ENCODE peak calls at places on chromosome 22, in ten cellular contexts. One of them, this sample, is unnamed.

GRCh38 chr22:44325718-44326548 is 13.2 kb upstream of the SHISAL1 start:
- DNase-seq in stimulated activated effector memory CD8-positive, alpha-beta T cell treated with anti-CD3 and anti-CD28 coated beads, Interleukin-12 subunit alpha, Interleukin-12 subunit beta, amount 100 ng/mL, for 72 hours: no peak
- DNase-seq in activated CD8-positive, alpha-beta memory T cell treated with anti-CD3 and anti-CD28 coated beads, Interleukin-2, amount 50 U/mL, for 48 hours: no peak
- DNase-seq in H54: no peak
- DNase-seq in NCI-H2171: no peak
- DNase-seq in HTR-8/SVneo: no peak
- DNase-seq in iPS-NIHi11: no peak
- DNase-seq in IMR-90: peak
- DNase-seq in NCI-H1417: no peak
- DNase-seq in amygdala: no peak
- DNase-seq in this sample: peak

GRCh38 chr22:38027487-38027886 is 29.7 kb upstream of the PICK1 start:
- DNase-seq in iPS-NIHi11: no peak
- DNase-seq in H54: no peak
- DNase-seq in NCI-H1417: no peak
- DNase-seq in IMR-90: no peak
- DNase-seq in NCI-H2171: no peak
- DNase-seq in amygdala: no peak
- DNase-seq in stimulated activated effector memory CD8-positive, alpha-beta T cell treated with anti-CD3 and anti-CD28 coated beads, Interleukin-12 subunit alpha, Interleukin-12 subunit beta, amount 100 ng/mL, for 72 hours: no peak
- DNase-seq in activated CD8-positive, alpha-beta memory T cell treated with anti-CD3 and anti-CD28 coated beads, Interleukin-2, amount 50 U/mL, for 48 hours: no peak
- DNase-seq in HTR-8/SVneo: no peak
- DNase-seq in this sample: no peak

GRCh38 chr22:50326225-50326958 is 420 bp downstream of the DENND6B start:
- DNase-seq in activated CD8-positive, alpha-beta memory T cell treated with anti-CD3 and anti-CD28 coated beads, Interleukin-2, amount 50 U/mL, for 48 hours: no peak
- DNase-seq in iPS-NIHi11: peak
- DNase-seq in IMR-90: no peak
- DNase-seq in NCI-H2171: no peak
- DNase-seq in stimulated activated effector memory CD8-positive, alpha-beta T cell treated with anti-CD3 and anti-CD28 coated beads, Interleukin-12 subunit alpha, Interleukin-12 subunit beta, amount 100 ng/mL, for 72 hours: no peak
- DNase-seq in amygdala: no peak
- DNase-seq in HTR-8/SVneo: no peak
- DNase-seq in H54: no peak
- DNase-seq in NCI-H1417: peak
- DNase-seq in this sample: no peak

GRCh38 chr22:25668437-25668836 is 73.6 kb upstream of the MYO18B start:
- DNase-seq in stimulated activated effector memory CD8-positive, alpha-beta T cell treated with anti-CD3 and anti-CD28 coated beads, Interleukin-12 subunit alpha, Interleukin-12 subunit beta, amount 100 ng/mL, for 72 hours: no peak
- DNase-seq in iPS-NIHi11: no peak
- DNase-seq in amygdala: no peak
- DNase-seq in IMR-90: peak
- DNase-seq in H54: no peak
- DNase-seq in activated CD8-positive, alpha-beta memory T cell treated with anti-CD3 and anti-CD28 coated beads, Interleukin-2, amount 50 U/mL, for 48 hours: no peak
- DNase-seq in NCI-H1417: no peak
- DNase-seq in HTR-8/SVneo: no peak
- DNase-seq in NCI-H2171: no peak
- DNase-seq in this sample: no peak

GRCh38 chr22:17964153-17964552 is 60.2 kb downstream of the MICAL3 start:
- DNase-seq in stimulated activated effector memory CD8-positive, alpha-beta T cell treated with anti-CD3 and anti-CD28 coated beads, Interleukin-12 subunit alpha, Interleukin-12 subunit beta, amount 100 ng/mL, for 72 hours: no peak
- DNase-seq in activated CD8-positive, alpha-beta memory T cell treated with anti-CD3 and anti-CD28 coated beads, Interleukin-2, amount 50 U/mL, for 48 hours: no peak
- DNase-seq in NCI-H1417: no peak
- DNase-seq in iPS-NIHi11: no peak
- DNase-seq in IMR-90: no peak
- DNase-seq in NCI-H2171: no peak
- DNase-seq in HTR-8/SVneo: no peak
- DNase-seq in amygdala: no peak
- DNase-seq in H54: no peak
- DNase-seq in this sample: no peak

GRCh38 chr22:49975543-49976389 is 15.2 kb downstream of the PIM3 start:
- DNase-seq in IMR-90: no peak
- DNase-seq in amygdala: no peak
- DNase-seq in stimulated activated effector memory CD8-positive, alpha-beta T cell treated with anti-CD3 and anti-CD28 coated beads, Interleukin-12 subunit alpha, Interleukin-12 subunit beta, amount 100 ng/mL, for 72 hours: peak
- DNase-seq in iPS-NIHi11: peak
- DNase-seq in H54: no peak
- DNase-seq in NCI-H2171: no peak
- DNase-seq in NCI-H1417: no peak
- DNase-seq in HTR-8/SVneo: no peak
- DNase-seq in activated CD8-positive, alpha-beta memory T cell treated with anti-CD3 and anti-CD28 coated beads, Interleukin-2, amount 50 U/mL, for 48 hours: peak
- DNase-seq in this sample: no peak

GRCh38 chr22:42344391-42344861 is 74.0 kb upstream of the TCF20 start:
- DNase-seq in IMR-90: no peak
- DNase-seq in H54: no peak
- DNase-seq in HTR-8/SVneo: no peak
- DNase-seq in NCI-H1417: no peak
- DNase-seq in NCI-H2171: no peak
- DNase-seq in amygdala: peak
- DNase-seq in stimulated activated effector memory CD8-positive, alpha-beta T cell treated with anti-CD3 and anti-CD28 coated beads, Interleukin-12 subunit alpha, Interleukin-12 subunit beta, amount 100 ng/mL, for 72 hours: no peak
- DNase-seq in activated CD8-positive, alpha-beta memory T cell treated with anti-CD3 and anti-CD28 coated beads, Interleukin-2, amount 50 U/mL, for 48 hours: no peak
- DNase-seq in iPS-NIHi11: peak
- DNase-seq in this sample: no peak

GRCh38 chr22:47835726-47836125 is 1073.3 kb downstream of the TBC1D22A start:
- DNase-seq in NCI-H2171: no peak
- DNase-seq in IMR-90: peak
- DNase-seq in H54: peak
- DNase-seq in stimulated activated effector memory CD8-positive, alpha-beta T cell treated with anti-CD3 and anti-CD28 coated beads, Interleukin-12 subunit alpha, Interleukin-12 subunit beta, amount 100 ng/mL, for 72 hours: no peak
- DNase-seq in NCI-H1417: no peak
- DNase-seq in amygdala: no peak
- DNase-seq in activated CD8-positive, alpha-beta memory T cell treated with anti-CD3 and anti-CD28 coated beads, Interleukin-2, amount 50 U/mL, for 48 hours: no peak
- DNase-seq in iPS-NIHi11: no peak
- DNase-seq in HTR-8/SVneo: no peak
- DNase-seq in this sample: peak

GRCh38 chr22:17237031-17237668 is 17.9 kb upstream of the ADA2 start:
- DNase-seq in NCI-H2171: no peak
- DNase-seq in stimulated activated effector memory CD8-positive, alpha-beta T cell treated with anti-CD3 and anti-CD28 coated beads, Interleukin-12 subunit alpha, Interleukin-12 subunit beta, amount 100 ng/mL, for 72 hours: no peak
- DNase-seq in activated CD8-positive, alpha-beta memory T cell treated with anti-CD3 and anti-CD28 coated beads, Interleukin-2, amount 50 U/mL, for 48 hours: no peak
- DNase-seq in HTR-8/SVneo: peak
- DNase-seq in H54: no peak
- DNase-seq in iPS-NIHi11: no peak
- DNase-seq in NCI-H1417: no peak
- DNase-seq in IMR-90: no peak
- DNase-seq in amygdala: no peak
- DNase-seq in this sample: no peak

GRCh38 chr22:43005106-43005505 is 9.8 kb downstream of the PACSIN2 start:
- DNase-seq in NCI-H2171: no peak
- DNase-seq in NCI-H1417: no peak
- DNase-seq in amygdala: no peak
- DNase-seq in IMR-90: no peak
- DNase-seq in activated CD8-positive, alpha-beta memory T cell treated with anti-CD3 and anti-CD28 coated beads, Interleukin-2, amount 50 U/mL, for 48 hours: no peak
- DNase-seq in iPS-NIHi11: no peak
- DNase-seq in H54: no peak
- DNase-seq in HTR-8/SVneo: no peak
- DNase-seq in stimulated activated effector memory CD8-positive, alpha-beta T cell treated with anti-CD3 and anti-CD28 coated beads, Interleukin-12 subunit alpha, Interleukin-12 subunit beta, amount 100 ng/mL, for 72 hours: no peak
- DNase-seq in this sample: no peak

GRCh38 chr22:40953446-40953845 is 2.3 kb downstream of the RBX1 start:
- DNase-seq in NCI-H2171: no peak
- DNase-seq in H54: no peak
- DNase-seq in NCI-H1417: no peak
- DNase-seq in IMR-90: no peak
- DNase-seq in activated CD8-positive, alpha-beta memory T cell treated with anti-CD3 and anti-CD28 coated beads, Interleukin-2, amount 50 U/mL, for 48 hours: no peak
- DNase-seq in stimulated activated effector memory CD8-positive, alpha-beta T cell treated with anti-CD3 and anti-CD28 coated beads, Interleukin-12 subunit alpha, Interleukin-12 subunit beta, amount 100 ng/mL, for 72 hours: no peak
- DNase-seq in iPS-NIHi11: no peak
- DNase-seq in amygdala: no peak
- DNase-seq in HTR-8/SVneo: no peak
- DNase-seq in this sample: no peak

GRCh38 chr22:35230839-35231584 is 26.3 kb upstream of the HMGXB4 start:
- DNase-seq in IMR-90: no peak
- DNase-seq in stimulated activated effector memory CD8-positive, alpha-beta T cell treated with anti-CD3 and anti-CD28 coated beads, Interleukin-12 subunit alpha, Interleukin-12 subunit beta, amount 100 ng/mL, for 72 hours: no peak
- DNase-seq in NCI-H2171: no peak
- DNase-seq in amygdala: no peak
- DNase-seq in iPS-NIHi11: no peak
- DNase-seq in NCI-H1417: no peak
- DNase-seq in HTR-8/SVneo: no peak
- DNase-seq in H54: no peak
- DNase-seq in activated CD8-positive, alpha-beta memory T cell treated with anti-CD3 and anti-CD28 coated beads, Interleukin-2, amount 50 U/mL, for 48 hours: no peak
- DNase-seq in this sample: no peak

GRCh38 chr22:39520874-39521857 is 804 bp downstream of the ATF4 start:
- DNase-seq in amygdala: no peak
- DNase-seq in H54: no peak
- DNase-seq in iPS-NIHi11: peak
- DNase-seq in activated CD8-positive, alpha-beta memory T cell treated with anti-CD3 and anti-CD28 coated beads, Interleukin-2, amount 50 U/mL, for 48 hours: peak
- DNase-seq in IMR-90: peak
- DNase-seq in stimulated activated effector memory CD8-positive, alpha-beta T cell treated with anti-CD3 and anti-CD28 coated beads, Interleukin-12 subunit alpha, Interleukin-12 subunit beta, amount 100 ng/mL, for 72 hours: peak
- DNase-seq in HTR-8/SVneo: no peak
- DNase-seq in NCI-H1417: peak
- DNase-seq in NCI-H2171: peak
- DNase-seq in this sample: peak

GRCh38 chr22:37823134-37823985 is at the start of gene GALR3:
- DNase-seq in amygdala: no peak
- DNase-seq in H54: no peak
- DNase-seq in HTR-8/SVneo: no peak
- DNase-seq in NCI-H2171: no peak
- DNase-seq in IMR-90: no peak
- DNase-seq in iPS-NIHi11: no peak
- DNase-seq in NCI-H1417: no peak
- DNase-seq in stimulated activated effector memory CD8-positive, alpha-beta T cell treated with anti-CD3 and anti-CD28 coated beads, Interleukin-12 subunit alpha, Interleukin-12 subunit beta, amount 100 ng/mL, for 72 hours: no peak
- DNase-seq in activated CD8-positive, alpha-beta memory T cell treated with anti-CD3 and anti-CD28 coated beads, Interleukin-2, amount 50 U/mL, for 48 hours: no peak
- DNase-seq in this sample: no peak

GRCh38 chr22:33706100-33706499 is 214.2 kb downstream of the LARGE1 start:
- DNase-seq in HTR-8/SVneo: no peak
- DNase-seq in NCI-H2171: no peak
- DNase-seq in iPS-NIHi11: peak
- DNase-seq in NCI-H1417: no peak
- DNase-seq in stimulated activated effector memory CD8-positive, alpha-beta T cell treated with anti-CD3 and anti-CD28 coated beads, Interleukin-12 subunit alpha, Interleukin-12 subunit beta, amount 100 ng/mL, for 72 hours: no peak
- DNase-seq in activated CD8-positive, alpha-beta memory T cell treated with anti-CD3 and anti-CD28 coated beads, Interleukin-2, amount 50 U/mL, for 48 hours: no peak
- DNase-seq in IMR-90: no peak
- DNase-seq in H54: no peak
- DNase-seq in amygdala: no peak
- DNase-seq in this sample: no peak

GRCh38 chr22:43228330-43228729 is 41.4 kb upstream of the TTLL12 start:
- DNase-seq in stimulated activated effector memory CD8-positive, alpha-beta T cell treated with anti-CD3 and anti-CD28 coated beads, Interleukin-12 subunit alpha, Interleukin-12 subunit beta, amount 100 ng/mL, for 72 hours: no peak
- DNase-seq in NCI-H2171: no peak
- DNase-seq in activated CD8-positive, alpha-beta memory T cell treated with anti-CD3 and anti-CD28 coated beads, Interleukin-2, amount 50 U/mL, for 48 hours: peak
- DNase-seq in HTR-8/SVneo: peak
- DNase-seq in H54: peak
- DNase-seq in amygdala: no peak
- DNase-seq in NCI-H1417: no peak
- DNase-seq in iPS-NIHi11: peak
- DNase-seq in IMR-90: peak
- DNase-seq in this sample: no peak

GRCh38 chr22:31497148-31497938 is 1.0 kb downstream of the SFI1 start:
- DNase-seq in NCI-H2171: no peak
- DNase-seq in amygdala: no peak
- DNase-seq in NCI-H1417: no peak
- DNase-seq in HTR-8/SVneo: no peak
- DNase-seq in activated CD8-positive, alpha-beta memory T cell treated with anti-CD3 and anti-CD28 coated beads, Interleukin-2, amount 50 U/mL, for 48 hours: no peak
- DNase-seq in IMR-90: no peak
- DNase-seq in H54: no peak
- DNase-seq in iPS-NIHi11: no peak
- DNase-seq in stimulated activated effector memory CD8-positive, alpha-beta T cell treated with anti-CD3 and anti-CD28 coated beads, Interleukin-12 subunit alpha, Interleukin-12 subunit beta, amount 100 ng/mL, for 72 hours: no peak
- DNase-seq in this sample: no peak

GRCh38 chr22:29663230-29663826 is 56.5 kb upstream of the CABP7 start:
- DNase-seq in NCI-H2171: no peak
- DNase-seq in amygdala: no peak
- DNase-seq in stimulated activated effector memory CD8-positive, alpha-beta T cell treated with anti-CD3 and anti-CD28 coated beads, Interleukin-12 subunit alpha, Interleukin-12 subunit beta, amount 100 ng/mL, for 72 hours: no peak
- DNase-seq in iPS-NIHi11: no peak
- DNase-seq in H54: no peak
- DNase-seq in IMR-90: peak
- DNase-seq in HTR-8/SVneo: no peak
- DNase-seq in activated CD8-positive, alpha-beta memory T cell treated with anti-CD3 and anti-CD28 coated beads, Interleukin-2, amount 50 U/mL, for 48 hours: no peak
- DNase-seq in NCI-H1417: peak
- DNase-seq in this sample: peak

GRCh38 chr22:33105501-33105911 is 47.3 kb upstream of the SYN3 start:
- DNase-seq in iPS-NIHi11: no peak
- DNase-seq in amygdala: peak
- DNase-seq in HTR-8/SVneo: no peak
- DNase-seq in stimulated activated effector memory CD8-positive, alpha-beta T cell treated with anti-CD3 and anti-CD28 coated beads, Interleukin-12 subunit alpha, Interleukin-12 subunit beta, amount 100 ng/mL, for 72 hours: no peak
- DNase-seq in activated CD8-positive, alpha-beta memory T cell treated with anti-CD3 and anti-CD28 coated beads, Interleukin-2, amount 50 U/mL, for 48 hours: no peak
- DNase-seq in IMR-90: peak
- DNase-seq in NCI-H2171: no peak
- DNase-seq in H54: no peak
- DNase-seq in NCI-H1417: no peak
- DNase-seq in this sample: no peak

This sample was measured in DMS79 treated with DMSO at 0.1 percent for 48 hours.